ENCODE peak calls at places on chromosomes 13 and 19, in eight cellular contexts. T, Y, C, Q, K, M, I and D are unnamed samples.

GRCh38 chr13:100274942-100275506 is 186.1 kb downstream of the PCCA start:
- DNase-seq in T (no peak), Y (no peak), M (no peak), C (peak), I (no peak), Q (no peak), K (no peak), D (no peak)

GRCh38 chr19:46922465-46922864 is 61.7 kb downstream of the ARHGAP35 start:
- DNase-seq in T (no peak), I (no peak), Q (no peak), C (no peak), Y (no peak), M (no peak), K (no peak), D (no peak)

GRCh38 chr19:335486-336066 is 9.0 kb downstream of the MIER2 start:
- DNase-seq in Q (no peak), K (no peak), C (no peak), I (no peak), Y (no peak), T (no peak), M (no peak), D (no peak)

GRCh38 chr19:5001547-5002131 is 32.7 kb downstream of the KDM4B start:
- DNase-seq in K (peak), Y (no peak), I (no peak), T (peak), Q (peak), C (no peak), M (peak), D (no peak)

GRCh38 chr13:31274345-31274870 is 74.6 kb downstream of the B3GLCT start:
- DNase-seq in M (no peak), T (no peak), C (no peak), I (no peak), Q (peak), Y (no peak), K (no peak), D (no peak)

GRCh38 chr13:66462187-66462586 is 767.9 kb downstream of the PCDH9 start:
- DNase-seq in I (no peak), Q (no peak), Y (no peak), M (no peak), C (no peak), K (no peak), T (no peak), D (no peak)

GRCh38 chr13:45447050-45447661 is 17.6 kb upstream of the COG3 start:
- DNase-seq in Y (no peak), Q (no peak), I (no peak), T (no peak), K (no peak), M (no peak), C (no peak), D (no peak)

GRCh38 chr19:45451181-45451849 is 16.5 kb upstream of the FOSB start:
- DNase-seq in C (peak), I (peak), Y (no peak), M (peak), T (peak), Q (peak), K (no peak), D (no peak)

GRCh38 chr19:14661372-14661924 is 13.2 kb downstream of the ADGRE3 start:
- DNase-seq in K (no peak), T (no peak), Q (no peak), M (no peak), C (no peak), Y (no peak), I (no peak), D (no peak)

GRCh38 chr13:111975539-111976473 is 91.1 kb upstream of the SOX1 start:
- DNase-seq in Y (no peak), T (no peak), M (no peak), I (no peak), C (no peak), Q (no peak), K (no peak), D (no peak)

GRCh38 chr13:20969182-20969581 is 66.6 kb upstream of the XPO4 start:
- DNase-seq in K (no peak), I (no peak), Q (peak), C (peak), T (no peak), Y (no peak), M (no peak), D (no peak)

GRCh38 chr19:3276341-3276799 is 51.9 kb downstream of the CELF5 start:
- DNase-seq in T (no peak), C (no peak), I (no peak), Q (no peak), K (no peak), Y (peak), M (peak), D (no peak)

GRCh38 chr19:572140-572890 is at the start of gene BSG:
- DNase-seq in K (peak), C (peak), Q (peak), T (peak), I (peak), M (peak), Y (peak), D (peak)